ENCODE peak calls at places on chromosome 3, in four cellular contexts. A is GM12878, E is K562, L is GM12891. G is an unnamed sample.

GRCh38 chr3:23276913-23277658 is 74.0 kb downstream of the UBE2E2 start:
- DNase-seq in A (no peak), L (no peak), E (no peak), G (no peak)

GRCh38 chr3:47204875-47205274 is 41.0 kb upstream of the SETD2 start:
- DNase-seq in L (no peak), E (no peak), A (no peak), G (no peak)

GRCh38 chr3:3641877-3642276 is 157.4 kb upstream of the LRRN1 start:
- DNase-seq in E (no peak), A (no peak), L (no peak), G (no peak)

GRCh38 chr3:126934149-126934548 is 48.8 kb upstream of the PLXNA1 start:
- DNase-seq in L (no peak), E (no peak), A (no peak), G (no peak)

GRCh38 chr3:186821429-186822367 is 15.4 kb upstream of the RFC4 start:
- DNase-seq in L (no peak), A (no peak), E (peak), G (no peak)

GRCh38 chr3:77102916-77103769 is 63.2 kb downstream of the ROBO2 start:
- DNase-seq in A (no peak), E (no peak), L (no peak), G (no peak)

GRCh38 chr3:147838650-147839049 is 429.5 kb downstream of the ZIC1 start:
- DNase-seq in L (no peak), A (no peak), E (no peak), G (no peak)

GRCh38 chr3:170622369-170623159 is 36.7 kb upstream of the SLC7A14 start:
- DNase-seq in L (no peak), A (no peak), E (peak), G (no peak)

GRCh38 chr3:190288836-190289235 is 33.4 kb downstream of the CLDN1 start:
- DNase-seq in A (no peak), L (no peak), E (no peak), G (no peak)

GRCh38 chr3:15099364-15100098 is 583 bp upstream of the RBSN start:
- DNase-seq in L (no peak), E (peak), A (no peak), G (no peak)

GRCh38 chr3:105781871-105782270 is 86.9 kb downstream of the CBLB start:
- DNase-seq in E (no peak), A (no peak), L (no peak), G (no peak)

GRCh38 chr3:99084825-99085224 is 183.3 kb upstream of the DCBLD2 start:
- DNase-seq in A (no peak), L (no peak), E (no peak), G (no peak)

GRCh38 chr3:25663324-25664065 is 1.2 kb downstream of the TOP2B start:
- DNase-seq in L (no peak), A (no peak), E (peak), G (no peak)

GRCh38 chr3:178804606-178805005 is 267.0 kb downstream of the ZMAT3 start:
- DNase-seq in A (no peak), L (no peak), E (no peak), G (no peak)

GRCh38 chr3:44555753-44556152 is 760 bp downstream of the ZKSCAN7 start:
- DNase-seq in A (no peak), L (peak), E (no peak), G (no peak)
- TF ChIP-seq TAF1 in A (no peak), L (no peak), E (no peak), G (no peak)

GRCh38 chr3:149736180-149737100 is 15.8 kb downstream of the COMMD2 start:
- DNase-seq in A (no peak), L (no peak), E (no peak), G (no peak)
- TF ChIP-seq TAF1 in A (no peak), L (no peak), E (no peak), G (no peak)

DNA sequence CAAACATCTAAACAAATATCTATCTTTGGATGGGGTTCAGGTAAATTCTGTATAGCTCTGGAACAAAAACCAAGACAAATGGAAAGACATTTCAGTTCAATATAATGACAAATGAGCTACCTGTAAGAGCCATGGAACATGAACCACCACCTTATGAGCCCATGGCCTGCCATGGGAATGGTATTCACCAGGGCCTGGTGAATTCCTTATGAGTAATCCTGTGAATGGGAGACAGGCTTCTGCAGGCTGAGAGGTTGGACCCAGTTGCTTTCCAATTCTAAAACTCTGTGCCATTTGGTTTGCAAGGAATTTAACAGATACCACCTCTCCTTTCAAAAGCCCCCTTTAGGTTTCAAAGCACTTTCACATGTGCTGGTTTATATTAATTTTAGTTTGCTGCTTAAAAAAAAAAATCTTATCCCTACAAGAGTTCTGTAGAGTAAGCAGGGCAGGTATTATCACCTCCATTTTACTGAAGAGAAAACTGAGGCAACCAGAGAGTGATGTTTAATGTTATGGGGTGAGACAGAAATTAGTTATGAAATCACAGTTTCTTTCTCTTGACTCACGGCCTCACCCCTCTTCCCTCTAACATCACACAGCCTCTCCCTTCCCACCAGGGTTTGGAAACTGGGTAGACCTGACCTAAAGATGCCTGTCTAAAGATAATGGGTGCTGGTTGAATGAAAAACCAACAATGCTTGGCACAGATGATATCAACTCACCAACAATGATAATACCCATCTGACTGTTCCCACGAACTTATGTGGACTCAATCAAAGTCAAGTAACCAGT is 397.6 kb upstream of the WNT5A start:
- DNase-seq in A (no peak), L (no peak), E (no peak), G (no peak)
- TF ChIP-seq TAF1 in A (no peak), L (no peak), E (no peak), G (no peak)

GRCh38 chr3:6518709-6519345 is 342.1 kb upstream of the GRM7 start:
- DNase-seq in L (no peak), A (no peak), E (peak), G (no peak)

GRCh38 chr3:6516694-6517093 is 344.2 kb upstream of the GRM7 start:
- DNase-seq in E (no peak), L (no peak), A (no peak), G (no peak)

GRCh38 chr3:6510713-6511112 is 350.2 kb upstream of the GRM7 start:
- DNase-seq in L (no peak), E (no peak), A (no peak), G (no peak)

DNA sequence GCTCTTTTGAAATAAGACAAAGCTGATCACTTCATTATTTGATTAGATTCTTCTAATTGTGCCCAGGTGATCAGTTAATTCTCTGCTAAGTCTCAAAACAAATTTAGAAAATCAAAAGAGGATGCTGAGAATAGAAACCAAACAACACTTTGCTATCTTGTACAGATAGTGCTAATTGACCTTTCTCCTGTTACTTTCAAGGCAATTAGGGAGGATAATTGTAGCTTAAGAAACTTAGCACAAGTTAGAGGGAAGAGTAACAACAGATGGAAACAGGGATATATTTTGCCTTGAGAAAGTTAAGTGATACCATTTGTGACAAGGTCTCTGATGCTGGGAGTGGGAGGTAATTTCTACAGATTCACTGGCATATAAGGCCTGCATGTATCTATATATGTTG is 344.8 kb upstream of the GRM7 start:
- DNase-seq in L (no peak), E (no peak), A (no peak), G (no peak)
- TF ChIP-seq TAF1 in L (no peak), E (no peak), A (no peak), G (no peak)

GRCh38 chr3:40042752-40043443 is 233.5 kb downstream of the MYRIP start:
- DNase-seq in L (no peak), A (no peak), E (no peak), G (no peak)
- TF ChIP-seq TAF1 in L (no peak), A (no peak), E (no peak), G (no peak)

G was measured in GM12892.